ENCODE peak calls at places on chromosomes 4 and X, in ten cellular contexts. N is heart right ventricle; B is H9; Z is pancreas; U is cardiac muscle cell; P is OCI-LY7; S is testis; I is lower lobe of right lung; L is CD8-positive, alpha-beta T cell; R is upper lobe of left lung. Y is an unnamed sample.
A peak's percentile ranks its signal among the peaks of the same experiment; 100 is the strongest.

GRCh38 chr4:3871881-3872833 is 106.0 kb downstream of the ADRA2C start:
- DNase-seq in N (no peak), B (peak; percentile 51), Z (no peak), U (no peak), P (no peak), S (no peak), I (peak; percentile 14), L (no peak), R (peak; percentile 13), Y (no peak)

GRCh38 chr4:69484011-69484410 is 11.7 kb downstream of the UGT2B4 start:
- DNase-seq in N (no peak), B (no peak), Z (no peak), U (no peak), P (no peak), S (no peak), I (no peak), L (no peak), R (no peak), Y (no peak)

GRCh38 chr4:33160126-33160525 is 2440.0 kb downstream of the PCDH7 start:
- DNase-seq in N (no peak), B (no peak), Z (no peak), U (peak; percentile 81), P (peak; percentile 6), S (no peak), I (no peak), L (no peak), R (no peak), Y (no peak)

GRCh38 chrX:57453901-57454300 is 137.9 kb upstream of the ZXDB start:
- DNase-seq in N (no peak), B (peak; percentile 32), Z (no peak), U (peak; percentile 8), P (peak; percentile 56), S (peak; percentile 10), I (no peak), L (no peak), R (no peak), Y (no peak)

GRCh38 chr4:141155586-141155985 is 22.3 kb upstream of the RNF150 start:
- DNase-seq in N (no peak), B (no peak), Z (no peak), U (peak; percentile 37), P (no peak), S (no peak), I (no peak), L (no peak), R (no peak), Y (no peak)

GRCh38 chrX:43317378-43317777 is 338.7 kb upstream of the MAOA start:
- DNase-seq in N (no peak), B (no peak), Z (no peak), U (no peak), P (no peak), S (no peak), I (no peak), L (no peak), R (no peak), Y (no peak)

GRCh38 chr4:105619193-105619931 is 66.9 kb downstream of the ARHGEF38 start:
- DNase-seq in N (peak; percentile 71), B (no peak), Z (peak; percentile 95), U (peak; percentile 39), P (no peak), S (peak; percentile 65), I (peak; percentile 88), L (no peak), R (peak; percentile 90), Y (no peak)

GRCh38 chrX:48728653-48729052 is 32.1 kb downstream of the SUV39H1 start:
- DNase-seq in N (no peak), B (no peak), Z (no peak), U (no peak), P (no peak), S (no peak), I (no peak), L (no peak), R (no peak), Y (no peak)

GRCh38 chr4:187124311-187124710 is 400.7 kb upstream of the FAT1 start:
- DNase-seq in N (no peak), B (no peak), Z (no peak), U (no peak), P (no peak), S (no peak), I (no peak), L (no peak), R (no peak), Y (no peak)

GRCh38 chr4:175435437-175435836 is 376.6 kb downstream of the GPM6A start:
- DNase-seq in N (no peak), B (no peak), Z (no peak), U (peak; percentile 9), P (peak; percentile 57), S (no peak), I (no peak), L (no peak), R (no peak), Y (no peak)

GRCh38 chr4:151097759-151098158 is 1.7 kb upstream of the RPS3A start:
- DNase-seq in N (no peak), B (no peak), Z (no peak), U (no peak), P (no peak), S (no peak), I (no peak), L (no peak), R (no peak), Y (no peak)
- H3K27ac ChIP-seq in N (no peak overlapping the region), B (no peak overlapping the region), Z (no peak overlapping the region), U (no peak overlapping the region), P (no peak overlapping the region), S (no peak overlapping the region), I (no peak overlapping the region), L (no peak overlapping the region), R (no peak overlapping the region), Y (no peak overlapping the region)

GRCh38 chr4:188783606-188784157 is 644.4 kb downstream of the TRIML1 start:
- DNase-seq in N (no peak), B (no peak), Z (no peak), U (no peak), P (no peak), S (no peak), I (no peak), L (no peak), R (no peak), Y (no peak)

GRCh38 chr4:188783160-188783559 is 643.9 kb downstream of the TRIML1 start:
- DNase-seq in N (no peak), B (no peak), Z (no peak), U (no peak), P (no peak), S (no peak), I (no peak), L (no peak), R (no peak), Y (no peak)

GRCh38 chr4:188780686-188781085 is 641.4 kb downstream of the TRIML1 start:
- DNase-seq in N (no peak), B (no peak), Z (no peak), U (no peak), P (no peak), S (no peak), I (no peak), L (no peak), R (no peak), Y (no peak)

GRCh38 chr4:188780028-188780427 is 640.8 kb downstream of the TRIML1 start:
- DNase-seq in N (no peak), B (no peak), Z (no peak), U (no peak), P (no peak), S (no peak), I (no peak), L (no peak), R (no peak), Y (no peak)

DNA sequence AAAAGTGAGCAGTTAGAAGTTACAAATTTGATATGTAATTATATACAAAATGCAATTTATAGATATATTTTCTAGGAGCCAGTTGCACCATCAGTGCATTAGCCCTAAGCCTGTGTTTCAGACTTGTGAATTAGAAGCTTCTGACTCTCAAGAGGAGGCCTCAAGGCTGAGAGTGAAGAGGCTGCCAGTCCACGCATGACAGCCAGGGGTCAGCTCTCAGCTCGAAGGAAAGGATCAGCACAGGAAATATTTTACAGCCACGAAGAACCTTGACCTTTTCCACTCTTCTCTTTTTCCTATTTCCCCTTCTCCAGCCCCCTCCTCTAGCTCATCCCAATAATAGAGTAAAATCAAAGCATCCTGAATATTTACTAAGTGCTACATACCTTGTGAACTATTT is 642.4 kb downstream of the TRIML1 start:
- DNase-seq in N (no peak), B (peak; percentile 55), Z (no peak), U (no peak), P (no peak), S (peak; percentile 60), I (no peak), L (no peak), R (no peak), Y (no peak)
- TF ChIP-seq CTCF in N (peak; percentile 34), B (peak; percentile 68), Z (no peak), U (no peak), P (no peak), S (no peak), I (peak; percentile 26), L (no peak), R (no peak), Y (no peak)

GRCh38 chr4:98232202-98232601 is 29.0 kb upstream of the RAP1GDS1 start:
- DNase-seq in N (no peak), B (no peak), Z (no peak), U (peak; percentile 29), P (peak; percentile 3), S (no peak), I (no peak), L (no peak), R (no peak), Y (no peak)
- H3K27ac ChIP-seq in N (no peak overlapping the region), B (no peak overlapping the region), Z (no peak overlapping the region), U (no peak overlapping the region), P (no peak overlapping the region), S (no peak overlapping the region), I (no peak overlapping the region), L (no peak overlapping the region), R (no peak overlapping the region), Y (no peak overlapping the region)

GRCh38 chr4:124711469-124712416 is 789 bp downstream of the ANKRD50 start:
- DNase-seq in N (no peak), B (peak; percentile 84), Z (no peak), U (peak; percentile 81), P (peak; percentile 4), S (peak; percentile 73), I (peak; percentile 68), L (no peak), R (peak; percentile 74), Y (no peak)

GRCh38 chr4:124710253-124710849 is 2.2 kb downstream of the ANKRD50 start:
- DNase-seq in N (no peak), B (no peak), Z (no peak), U (peak; percentile 31), P (no peak), S (no peak), I (no peak), L (no peak), R (no peak), Y (no peak)

GRCh38 chr4:124712417-124713212 is at the start of gene ANKRD50:
- DNase-seq in N (peak; percentile 92), B (peak; percentile 93), Z (peak; percentile 91), U (peak; percentile 99), P (peak; percentile 43), S (peak; percentile 94), I (peak; percentile 92), L (peak; percentile 14), R (peak; percentile 93), Y (peak; percentile 62)

GRCh38 chr4:124710911-124711310 is 1.6 kb downstream of the ANKRD50 start:
- DNase-seq in N (no peak), B (no peak), Z (no peak), U (peak; percentile 28), P (no peak), S (peak; percentile 23), I (no peak), L (no peak), R (peak; percentile 24), Y (no peak)

DNA sequence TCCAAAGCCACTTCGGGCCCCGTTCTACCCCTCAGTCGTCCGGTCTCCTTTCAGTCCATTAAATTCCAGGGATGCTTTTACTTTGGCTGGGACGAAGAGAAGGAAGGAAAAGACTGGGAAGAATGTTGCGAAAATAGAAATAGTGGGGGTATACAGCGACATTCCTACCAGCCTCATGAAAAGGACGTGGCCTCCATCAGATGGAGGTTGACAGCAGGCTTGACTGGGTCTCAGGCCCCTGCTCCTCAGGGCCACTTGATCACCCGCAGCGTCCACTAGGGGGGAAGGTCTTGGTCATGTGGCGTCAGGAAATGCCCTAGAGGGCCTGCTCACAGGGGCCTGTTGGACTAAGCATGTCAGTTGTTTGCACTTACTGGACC is 671 bp upstream of the ANKRD50 start:
- DNase-seq in N (peak; percentile 74), B (peak; percentile 72), Z (peak; percentile 61), U (peak; percentile 89), P (peak; percentile 2), S (peak; percentile 86), I (peak; percentile 77), L (no peak), R (peak; percentile 80), Y (peak; percentile 4)
- TF ChIP-seq CTCF in N (peak; percentile 56), B (peak; percentile 48), Z (peak; percentile 24), U (peak; percentile 59), P (no peak), S (peak; percentile 37), I (peak; percentile 52), L (no peak), R (peak; percentile 45), Y (no peak)

Y was measured in CD4-positive, alpha-beta T cell.